ENCODE peak calls at places on chromosomes 11 and 22, in nine cellular contexts. X, V, P, G, W, U, T, Z and R are unnamed samples.

GRCh38 chr22:48895341-48895740 is 932.3 kb downstream of the BRD1 start:
- DNase-seq in X (no peak), V (no peak), P (no peak), G (no peak), W (no peak), U (no peak), T (no peak), Z (no peak), R (no peak)

GRCh38 chr11:110525883-110526282 is 96.1 kb downstream of the FDX1 start:
- DNase-seq in X (no peak), V (no peak), P (peak), G (no peak), W (peak), U (no peak), T (no peak), Z (peak), R (no peak)

GRCh38 chr11:24949406-24949805 is 452.6 kb downstream of the LUZP2 start:
- DNase-seq in X (no peak), V (no peak), P (no peak), G (no peak), W (no peak), U (no peak), T (no peak), Z (no peak), R (no peak)

GRCh38 chr11:75734491-75735180 is 17.0 kb downstream of the MOGAT2 start:
- DNase-seq in X (peak), V (no peak), P (no peak), G (peak), W (no peak), U (no peak), T (no peak), Z (no peak), R (no peak)

GRCh38 chr11:63602296-63602695 is 11.9 kb downstream of the PLAAT3 start:
- DNase-seq in X (no peak), V (no peak), P (no peak), G (no peak), W (peak), U (no peak), T (no peak), Z (no peak), R (no peak)

GRCh38 chr11:128872094-128872493 is 5.0 kb upstream of the KCNJ1 start:
- DNase-seq in X (no peak), V (no peak), P (no peak), G (no peak), W (no peak), U (no peak), T (no peak), Z (no peak), R (no peak)

GRCh38 chr11:11400635-11401232 is 47.7 kb upstream of the CSNK2A3 start:
- DNase-seq in X (no peak), V (peak), P (no peak), G (no peak), W (no peak), U (no peak), T (no peak), Z (no peak), R (no peak)

GRCh38 chr11:101458161-101458560 is 125.6 kb downstream of the TRPC6 start:
- DNase-seq in X (no peak), V (no peak), P (no peak), G (no peak), W (peak), U (no peak), T (no peak), Z (no peak), R (no peak)

GRCh38 chr11:116294630-116295029 is 478.2 kb downstream of the BUD13 start:
- DNase-seq in X (no peak), V (no peak), P (no peak), G (no peak), W (peak), U (no peak), T (no peak), Z (no peak), R (no peak)

GRCh38 chr11:72553748-72554147 is 119.4 kb upstream of the CLPB start:
- DNase-seq in X (no peak), V (peak), P (peak), G (no peak), W (no peak), U (no peak), T (no peak), Z (peak), R (no peak)

GRCh38 chr22:50192825-50193204 is 7.1 kb downstream of the TRABD start:
- DNase-seq in X (peak), V (no peak), P (no peak), G (no peak), W (no peak), U (peak), T (no peak), Z (no peak), R (no peak)

GRCh38 chr11:1459739-1460395 is 26.7 kb downstream of the MOB2 start:
- DNase-seq in X (no peak), V (no peak), P (no peak), G (no peak), W (no peak), U (no peak), T (no peak), Z (no peak), R (no peak)

GRCh38 chr11:101987370-101987769 is 59.9 kb upstream of the CFAP300 start:
- DNase-seq in X (no peak), V (no peak), P (no peak), G (no peak), W (no peak), U (no peak), T (no peak), Z (no peak), R (no peak)

GRCh38 chr11:69320756-69321741 is 27.1 kb downstream of the MYEOV start:
- DNase-seq in X (no peak), V (no peak), P (no peak), G (peak), W (peak), U (peak), T (peak), Z (no peak), R (no peak)

GRCh38 chr11:102836290-102836875 is 7.0 kb downstream of the MMP3 start:
- DNase-seq in X (no peak), V (no peak), P (no peak), G (no peak), W (peak), U (no peak), T (no peak), Z (no peak), R (no peak)

GRCh38 chr11:121032546-121032945 is 8.6 kb downstream of the TBCEL start:
- DNase-seq in X (no peak), V (no peak), P (peak), G (no peak), W (no peak), U (no peak), T (no peak), Z (peak), R (no peak)

GRCh38 chr22:39117585-39118191 is 20.6 kb downstream of the APOBEC3H start:
- DNase-seq in X (peak), V (peak), P (peak), G (no peak), W (peak), U (peak), T (peak), Z (peak), R (no peak)

GRCh38 chr11:132123854-132124835 is 753.7 kb downstream of the NTM start:
- DNase-seq in X (no peak), V (no peak), P (no peak), G (no peak), W (no peak), U (no peak), T (no peak), Z (no peak), R (no peak)

GRCh38 chr11:97722065-97722464 is 1298.7 kb upstream of the CNTN5 start:
- DNase-seq in X (no peak), V (no peak), P (no peak), G (no peak), W (peak), U (no peak), T (no peak), Z (no peak), R (no peak)

GRCh38 chr11:2883717-2884423 is 1.7 kb downstream of the CDKN1C start:
- DNase-seq in X (no peak), V (peak), P (no peak), G (no peak), W (no peak), U (no peak), T (no peak), Z (no peak), R (no peak)

GRCh38 chr11:64569300-64569970 is 21.6 kb upstream of the SLC22A12 start:
- DNase-seq in X (no peak), V (no peak), P (no peak), G (no peak), W (no peak), U (peak), T (peak), Z (no peak), R (no peak)

GRCh38 chr11:134120921-134121526 is 52.2 kb downstream of the JAM3 start:
- DNase-seq in X (no peak), V (no peak), P (no peak), G (no peak), W (peak), U (no peak), T (peak), Z (no peak), R (no peak)

GRCh38 chr11:120815260-120816100 is 208.4 kb upstream of the TBCEL start:
- DNase-seq in X (no peak), V (no peak), P (no peak), G (no peak), W (no peak), U (peak), T (no peak), Z (no peak), R (no peak)

GRCh38 chr22:48954781-48955311 is 872.8 kb downstream of the BRD1 start:
- DNase-seq in X (peak), V (no peak), P (peak), G (peak), W (no peak), U (peak), T (no peak), Z (no peak), R (peak)

DNA sequence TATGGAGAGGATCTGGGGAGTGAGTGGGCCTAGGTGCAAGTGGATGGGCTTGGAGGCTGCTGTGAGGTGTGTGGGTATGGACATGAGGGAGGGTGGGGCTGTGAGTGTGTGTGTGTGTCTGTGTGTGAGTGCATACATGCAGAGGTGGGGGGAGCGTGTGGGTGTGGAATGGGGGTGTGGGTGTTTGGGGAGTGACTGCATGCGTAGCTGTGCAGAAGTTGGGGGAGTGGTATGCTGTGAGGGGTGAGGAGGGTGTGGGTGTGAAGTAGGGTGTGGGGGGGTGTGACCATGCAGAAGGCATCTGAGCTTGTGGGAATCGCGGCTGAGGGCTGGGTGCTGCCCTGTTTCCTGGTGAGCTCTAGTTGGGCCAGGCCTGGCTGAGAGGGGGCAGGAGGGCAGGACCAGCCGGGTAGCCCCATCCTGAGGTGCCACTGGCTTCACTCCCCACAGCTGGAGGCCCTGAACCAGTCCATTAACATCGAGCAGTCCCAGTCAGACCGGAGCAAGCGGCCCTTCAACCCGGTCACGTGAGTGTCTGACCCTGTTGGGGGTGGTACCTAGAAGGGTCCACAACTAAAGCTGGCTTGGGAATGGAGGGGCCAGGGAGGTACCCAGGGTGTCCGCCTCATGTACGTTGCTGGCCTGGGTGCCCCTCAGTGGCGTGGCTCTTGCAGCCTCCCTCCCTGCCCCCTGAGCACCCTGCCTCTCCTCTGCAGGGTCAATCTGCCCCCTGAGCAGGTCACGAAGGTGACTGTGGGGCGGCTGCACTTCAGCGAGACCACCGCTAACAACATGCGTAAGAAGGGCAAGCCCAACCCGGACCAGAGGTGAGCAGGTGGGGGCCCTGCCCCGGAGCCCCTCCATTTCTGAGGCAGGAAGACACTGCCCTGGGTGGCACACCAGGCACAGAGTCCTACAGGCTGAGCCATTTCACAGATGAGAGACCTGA is 16.5 kb downstream of the TMEM258 start:
- DNase-seq in X (no peak), V (no peak), P (no peak), G (no peak), W (no peak), U (no peak), T (no peak), Z (no peak), R (no peak)
- TF ChIP-seq POLR2A in X (no peak), V (no peak), P (no peak), G (no peak), W (no peak), U (no peak), T (no peak), Z (no peak), R (no peak)

GRCh38 chr22:24325105-24325757 is 54.6 kb downstream of the SPECC1L start:
- DNase-seq in X (no peak), V (peak), P (no peak), G (no peak), W (peak), U (no peak), T (no peak), Z (peak), R (no peak)

GRCh38 chr22:24323695-24324094 is 53.1 kb downstream of the SPECC1L start:
- DNase-seq in X (no peak), V (no peak), P (no peak), G (no peak), W (no peak), U (no peak), T (no peak), Z (no peak), R (no peak)

GRCh38 chr22:24324137-24324536 is 53.5 kb downstream of the SPECC1L start:
- DNase-seq in X (no peak), V (no peak), P (no peak), G (no peak), W (no peak), U (no peak), T (no peak), Z (no peak), R (no peak)

GRCh38 chr22:24327827-24328226 is 57.2 kb downstream of the SPECC1L start:
- DNase-seq in X (no peak), V (no peak), P (no peak), G (no peak), W (no peak), U (no peak), T (no peak), Z (no peak), R (no peak)

DNA sequence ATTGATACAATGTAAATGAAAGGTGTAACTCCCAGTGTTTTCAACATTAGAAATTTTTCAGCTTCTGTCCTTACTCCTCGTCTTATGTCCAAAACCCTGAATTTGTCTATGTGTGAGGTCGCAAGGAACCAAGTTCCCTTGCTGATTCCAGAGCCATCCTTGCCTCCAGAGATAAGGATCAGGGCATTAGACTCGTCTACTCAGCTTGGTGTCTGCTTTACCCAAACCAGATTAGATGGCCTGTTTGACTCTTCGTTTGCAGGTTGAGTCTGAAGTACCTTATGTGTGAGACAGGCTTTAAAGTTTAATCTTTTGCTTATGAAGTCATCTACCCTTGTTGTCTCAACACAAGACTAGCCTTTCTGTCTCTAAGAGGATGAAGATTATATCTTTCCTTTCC is 55.6 kb downstream of the SPECC1L start:
- DNase-seq in X (no peak), V (no peak), P (no peak), G (no peak), W (no peak), U (no peak), T (no peak), Z (no peak), R (no peak)
- H3K4me3 ChIP-seq in X (no peak), V (no peak), P (no peak), G (peak), W (no peak), U (no peak), T (no peak), Z (no peak), R (no peak)

GRCh38 chr11:65627202-65627601 is 10.7 kb upstream of the SIPA1 start:
- DNase-seq in X (no peak), V (no peak), P (no peak), G (no peak), W (no peak), U (no peak), T (no peak), Z (no peak), R (no peak)

GRCh38 chr11:65634140-65634436 is 3.8 kb upstream of the SIPA1 start:
- DNase-seq in X (no peak), V (no peak), P (no peak), G (no peak), W (no peak), U (peak), T (no peak), Z (no peak), R (no peak)

GRCh38 chr11:65629579-65629978 is 8.3 kb upstream of the SIPA1 start:
- DNase-seq in X (no peak), V (no peak), P (no peak), G (no peak), W (no peak), U (no peak), T (no peak), Z (no peak), R (no peak)

GRCh38 chr11:65633390-65634139 is 4.3 kb upstream of the SIPA1 start:
- DNase-seq in X (no peak), V (no peak), P (no peak), G (peak), W (no peak), U (peak), T (no peak), Z (no peak), R (no peak)

GRCh38 chr11:65630215-65630614 is 7.7 kb upstream of the SIPA1 start:
- DNase-seq in X (no peak), V (no peak), P (no peak), G (no peak), W (no peak), U (no peak), T (no peak), Z (no peak), R (no peak)
- TF ChIP-seq POLR2A in X (no peak), V (no peak), P (no peak), G (no peak), W (no peak), U (no peak), T (no peak), Z (no peak), R (no peak)

DNA sequence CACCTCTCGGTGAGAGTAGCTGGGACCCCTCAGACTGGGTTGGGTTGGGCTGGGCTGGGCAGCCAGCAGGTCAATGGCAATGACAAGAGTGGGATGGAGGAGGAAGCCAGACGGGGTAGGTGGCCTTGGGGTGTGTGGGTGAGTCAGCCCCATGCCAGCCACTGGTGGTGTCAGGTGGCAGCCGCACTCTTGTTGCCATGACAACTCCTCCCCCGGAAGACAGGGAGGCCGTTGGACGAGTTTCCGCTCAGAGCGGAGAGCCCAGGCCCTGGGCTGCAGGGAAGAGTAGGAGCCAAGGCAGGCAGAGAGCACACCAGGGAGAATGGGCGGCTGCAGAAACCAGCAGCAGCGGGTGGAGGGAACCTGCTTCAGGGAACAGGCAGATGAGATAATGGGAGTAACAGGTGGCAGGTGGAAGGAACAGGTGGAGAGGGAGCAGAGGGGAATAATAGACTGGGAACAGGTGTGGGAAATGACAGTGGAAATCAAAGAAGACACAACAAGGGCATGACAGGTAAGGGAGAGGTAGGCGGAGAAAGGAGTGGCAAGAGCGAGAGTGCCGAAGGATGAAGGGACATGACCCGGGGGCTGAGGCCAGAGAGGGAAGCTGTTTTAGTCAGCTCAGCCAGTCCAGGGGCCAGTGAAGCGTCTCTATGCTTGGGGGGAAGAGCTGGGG is 8.7 kb downstream of the SPTBN2 start:
- DNase-seq in X (peak), V (no peak), P (peak), G (no peak), W (peak), U (peak), T (no peak), Z (peak), R (no peak)
- H3K4me3 ChIP-seq in X (no peak), V (no peak), P (no peak), G (no peak), W (no peak), U (no peak), T (no peak), Z (no peak), R (no peak)